ENCODE peak calls at places on chromosomes 3 and 15, in eight cellular contexts. K is stomach, D is breast epithelium, C is GM23338, Y is esophagus muscularis mucosa, Z is SK-N-MC, P is HepG2, L is endothelial cell of umbilical vein. R is an unnamed sample.

GRCh38 chr15:82551646-82552247 is 11.5 kb upstream of the RPS17 start:
- DNase-seq in D (no peak), K (no peak), Z (no peak), Y (no peak), C (no peak), P (no peak), L (no peak), R (peak; percentile 5)

GRCh38 chr15:52636459-52636858 is 42.7 kb downstream of the ATOSA start:
- DNase-seq in L (no peak), Z (no peak), D (no peak), C (no peak), K (no peak), P (no peak), Y (no peak), R (no peak)

GRCh38 chr3:144948711-144949110 is 977.1 kb downstream of the DIPK2A start:
- DNase-seq in Z (no peak), Y (no peak), D (no peak), K (no peak), L (no peak), P (no peak), C (no peak), R (no peak)

GRCh38 chr3:153614563-153614962 is 452.5 kb downstream of the RAP2B start:
- DNase-seq in D (no peak), L (peak; percentile 62), K (no peak), C (no peak), P (no peak), Z (no peak), Y (no peak), R (no peak)

GRCh38 chr15:78878356-78878755 is 5.7 kb downstream of the MORF4L1 start:
- DNase-seq in C (no peak), D (no peak), Z (no peak), P (no peak), Y (no peak), K (no peak), L (no peak), R (no peak)

GRCh38 chr3:18806633-18807032 is 341.7 kb upstream of the KCNH8 start:
- DNase-seq in C (no peak), Y (no peak), P (no peak), D (no peak), Z (no peak), K (no peak), L (no peak), R (no peak)

GRCh38 chr15:30953731-30954378 is 37.6 kb downstream of the MTMR10 start:
- DNase-seq in L (peak; percentile 37), Y (no peak), P (no peak), K (no peak), Z (no peak), D (no peak), C (no peak), R (no peak)

GRCh38 chr15:100114526-100114925 is 227.2 kb downstream of the ADAMTS17 start:
- DNase-seq in L (no peak), P (no peak), Z (no peak), Y (no peak), D (no peak), K (no peak), C (peak; percentile 27), R (no peak)

DNA sequence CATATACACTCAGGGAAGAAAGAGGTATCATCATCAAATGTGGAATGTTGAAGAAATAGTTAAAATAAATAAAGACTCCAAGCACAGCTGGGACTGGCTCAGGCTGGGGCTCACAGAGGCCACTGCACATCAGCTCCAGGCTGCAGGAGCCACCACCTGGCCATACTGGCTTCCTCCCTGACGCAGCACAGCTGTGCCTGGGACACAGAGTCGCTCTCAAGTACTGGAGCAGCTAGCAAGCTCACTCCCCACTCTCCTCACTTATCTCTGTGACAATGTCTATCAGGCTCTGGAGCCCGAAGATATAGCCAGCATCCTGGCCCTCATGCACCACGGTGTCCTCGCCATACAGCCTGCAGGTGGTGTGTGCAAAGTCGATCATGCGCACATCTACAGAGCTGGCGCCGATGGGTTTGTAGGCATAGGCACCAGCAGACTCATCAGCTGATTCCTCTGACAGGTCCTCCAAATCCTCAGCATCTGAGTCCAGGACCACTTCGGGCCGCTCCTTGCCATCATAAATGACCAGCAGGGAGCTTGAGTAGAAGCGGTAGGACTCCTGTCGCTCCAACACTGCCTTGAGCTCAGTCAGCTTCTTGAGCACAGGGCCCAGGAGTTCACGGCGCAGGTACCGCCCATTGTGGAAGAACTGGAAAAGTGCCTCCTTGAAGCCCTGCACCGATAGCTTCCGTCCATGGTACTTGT is 2.5 kb upstream of the NCKIPSD start:
- DNase-seq in P (no peak), K (no peak), C (no peak), Y (no peak), Z (no peak), L (no peak), D (no peak), R (no peak)
- TF ChIP-seq POLR2AphosphoS5 in P (peak; percentile 10), K (no peak), C (no peak), Y (no peak), Z (no peak), L (no peak), D (no peak), R (no peak)

GRCh38 chr3:42052132-42052866 is 38.9 kb upstream of the TRAK1 start:
- DNase-seq in K (no peak), Z (no peak), D (no peak), P (no peak), L (peak; percentile 97), C (no peak), Y (no peak), R (no peak)

GRCh38 chr3:42055291-42055690 is 35.9 kb upstream of the TRAK1 start:
- DNase-seq in D (no peak), L (no peak), Z (no peak), C (no peak), Y (no peak), K (no peak), P (peak; percentile 81), R (no peak)

GRCh38 chr3:42052867-42053351 is 38.2 kb upstream of the TRAK1 start:
- DNase-seq in D (no peak), Z (no peak), Y (no peak), K (no peak), P (peak; percentile 98), L (no peak), C (no peak), R (peak; percentile 83)

GRCh38 chr3:42051384-42052131 is 39.6 kb upstream of the TRAK1 start:
- DNase-seq in L (peak; percentile 44), D (no peak), P (no peak), Z (no peak), Y (no peak), C (no peak), K (no peak), R (no peak)

DNA sequence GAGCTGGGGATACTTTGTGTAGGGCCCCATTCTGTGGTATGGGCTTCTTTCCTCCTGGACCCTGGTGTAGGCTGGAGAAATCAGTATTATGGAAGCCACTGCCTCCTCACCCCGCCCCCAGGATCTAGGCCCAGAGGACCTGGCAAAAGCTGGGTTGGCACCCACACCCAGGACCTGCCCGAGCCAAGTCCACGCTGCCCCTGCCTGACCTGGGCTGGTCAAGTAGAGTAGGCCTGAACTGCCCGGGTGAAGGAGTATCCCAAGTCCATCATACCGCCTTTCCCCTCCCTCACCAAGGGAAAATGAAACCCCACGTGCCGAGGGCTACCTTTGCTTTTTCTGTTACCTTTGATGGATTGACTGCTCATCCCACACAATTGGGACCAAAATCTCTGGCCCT is 37.7 kb upstream of the TRAK1 start:
- DNase-seq in K (peak; percentile 77), D (no peak), L (no peak), C (no peak), Z (no peak), Y (no peak), P (no peak), R (peak; percentile 79)
- H3K27ac ChIP-seq in K (peak overlapping the region; percentile 88), D (peak overlapping the region; percentile 88), L (no peak overlapping the region), C (peak overlapping the region; percentile 50), Z (no peak overlapping the region), Y (peak overlapping the region; percentile 88), P (peak overlapping the region; percentile 88), R (peak overlapping the region; percentile 83)

GRCh38 chr15:87570186-87570585 is 686.4 kb downstream of the NTRK3 start:
- DNase-seq in C (no peak), Y (no peak), L (no peak), K (no peak), Z (no peak), P (no peak), D (no peak), R (no peak)

GRCh38 chr15:87564666-87565065 is 691.9 kb downstream of the NTRK3 start:
- DNase-seq in C (no peak), D (no peak), K (no peak), P (no peak), L (no peak), Y (no peak), Z (no peak), R (no peak)

GRCh38 chr15:87563840-87564239 is 692.7 kb downstream of the NTRK3 start:
- DNase-seq in D (no peak), Z (no peak), C (no peak), K (no peak), L (no peak), P (no peak), Y (no peak), R (no peak)

GRCh38 chr15:87566236-87566635 is 690.3 kb downstream of the NTRK3 start:
- DNase-seq in K (no peak), D (no peak), Z (no peak), C (no peak), Y (no peak), P (no peak), L (no peak), R (no peak)

DNA sequence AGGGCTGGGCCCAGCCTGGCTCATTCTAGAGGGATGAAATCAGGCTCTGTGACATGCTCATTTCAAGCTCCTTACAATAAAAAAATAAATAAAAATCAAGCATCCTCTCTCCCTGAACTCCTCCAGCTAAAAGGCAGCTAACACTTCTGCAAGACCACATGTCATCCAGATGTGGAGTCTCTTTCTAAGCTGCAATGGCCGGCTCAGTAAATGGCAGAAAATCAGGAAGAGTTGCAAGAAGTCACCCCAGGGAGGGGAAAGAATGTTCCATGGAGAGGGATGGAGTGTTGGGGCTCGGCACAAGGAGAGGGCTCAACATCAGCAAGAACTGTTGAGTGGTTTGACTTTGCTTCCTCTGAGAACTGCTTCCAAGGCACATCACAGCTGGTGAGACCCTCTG is 689.1 kb downstream of the NTRK3 start:
- DNase-seq in Y (no peak), D (no peak), L (no peak), K (no peak), P (no peak), C (no peak), Z (no peak), R (no peak)
- TF ChIP-seq POLR2AphosphoS5 in Y (no peak), D (no peak), L (no peak), K (no peak), P (no peak), C (no peak), Z (no peak), R (no peak)

DNA sequence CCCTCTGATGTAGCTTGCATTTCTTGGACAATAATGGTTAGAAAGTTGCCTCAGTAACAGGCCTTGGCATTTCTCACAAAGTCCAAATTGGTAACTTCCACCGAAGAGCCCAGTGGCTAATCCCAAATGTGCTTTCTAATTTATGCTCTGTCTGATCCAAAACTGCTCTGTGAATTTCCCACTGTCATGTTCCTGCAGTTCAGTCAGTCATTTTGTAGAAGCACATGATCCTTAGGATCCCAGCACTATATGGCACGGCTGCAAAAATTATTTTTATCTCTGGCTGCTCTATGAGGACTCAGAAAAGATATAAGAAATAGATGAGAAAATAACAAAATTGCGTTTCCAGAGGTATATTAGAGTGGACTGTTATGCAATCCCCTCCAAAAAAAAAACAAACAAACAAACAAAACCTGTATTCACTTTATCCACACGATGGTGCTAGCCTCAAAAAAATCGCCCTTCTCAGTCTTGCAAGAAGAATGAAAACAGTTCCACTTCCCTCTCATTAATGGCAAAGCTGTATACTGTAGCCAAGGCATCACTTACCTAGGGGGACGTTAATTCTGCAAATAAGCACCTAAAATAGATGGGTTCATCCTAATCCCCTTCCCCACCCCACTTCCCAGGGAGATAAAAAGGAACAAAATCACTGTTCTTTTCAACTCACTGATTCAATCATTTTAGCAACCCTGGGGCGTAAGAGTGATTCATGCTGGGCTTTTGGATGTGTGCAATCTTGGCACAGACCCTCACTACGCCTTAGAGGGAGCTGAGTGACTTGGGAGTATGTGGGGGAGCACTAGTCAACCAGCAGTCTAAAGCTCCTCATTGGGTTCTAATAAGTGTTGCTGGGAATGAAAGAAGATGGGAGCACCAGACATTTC is 61.3 kb downstream of the TMCO5A start:
- DNase-seq in K (no peak), L (peak; percentile 58), P (peak; percentile 18), Z (no peak), C (peak; percentile 81), D (no peak), Y (no peak), R (no peak)
- H3K27ac ChIP-seq in K (no peak overlapping the region), L (no peak overlapping the region), P (no peak overlapping the region), Z (no peak overlapping the region), C (no peak overlapping the region), D (no peak overlapping the region), Y (no peak overlapping the region), R (no peak overlapping the region)